ENCODE peak calls at places on chromosome 2, in nine cellular contexts. One of them, this sample, is unnamed.
A peak's percentile ranks its signal among the peaks of the same experiment; 100 is the strongest.

GRCh38 chr2:202096736-202097135 is 23.7 kb downstream of the KIAA2012 start:
- DNase-seq in CD8-positive, alpha-beta T cell: no peak
- DNase-seq in Caki2: no peak
- DNase-seq in iPS-NIHi11: no peak
- DNase-seq in body of pancreas: no peak
- DNase-seq in PC-3: peak; percentile 26
- DNase-seq in erythroblast: no peak
- DNase-seq in spleen: no peak
- DNase-seq in T-helper 1 cell: no peak
- DNase-seq in this sample: no peak

GRCh38 chr2:176562359-176563043 is 293.3 kb downstream of the MTX2 start:
- DNase-seq in CD8-positive, alpha-beta T cell: no peak
- DNase-seq in Caki2: peak; percentile 44
- DNase-seq in iPS-NIHi11: peak; percentile 47
- DNase-seq in body of pancreas: no peak
- DNase-seq in PC-3: peak; percentile 73
- DNase-seq in erythroblast: no peak
- DNase-seq in spleen: no peak
- DNase-seq in T-helper 1 cell: no peak
- DNase-seq in this sample: no peak

GRCh38 chr2:10212827-10213226 is 89.9 kb upstream of the HPCAL1 start:
- DNase-seq in CD8-positive, alpha-beta T cell: no peak
- DNase-seq in Caki2: no peak
- DNase-seq in iPS-NIHi11: no peak
- DNase-seq in body of pancreas: no peak
- DNase-seq in PC-3: no peak
- DNase-seq in erythroblast: no peak
- DNase-seq in spleen: peak; percentile 27
- DNase-seq in T-helper 1 cell: no peak
- DNase-seq in this sample: no peak

GRCh38 chr2:79191081-79191480 is 31.5 kb upstream of the REG3A start:
- DNase-seq in CD8-positive, alpha-beta T cell: no peak
- DNase-seq in Caki2: peak; percentile 87
- DNase-seq in iPS-NIHi11: no peak
- DNase-seq in body of pancreas: no peak
- DNase-seq in PC-3: no peak
- DNase-seq in erythroblast: no peak
- DNase-seq in spleen: no peak
- DNase-seq in T-helper 1 cell: no peak
- DNase-seq in this sample: no peak

GRCh38 chr2:133561045-133561852 is 7.0 kb downstream of the NCKAP5 start:
- DNase-seq in CD8-positive, alpha-beta T cell: no peak
- DNase-seq in Caki2: peak; percentile 55
- DNase-seq in iPS-NIHi11: peak; percentile 35
- DNase-seq in body of pancreas: peak; percentile 18
- DNase-seq in PC-3: peak; percentile 81
- DNase-seq in erythroblast: peak; percentile 4
- DNase-seq in spleen: no peak
- DNase-seq in T-helper 1 cell: no peak
- DNase-seq in this sample: peak; percentile 16

GRCh38 chr2:127401757-127402695 is 14.3 kb upstream of the MAP3K2 start:
- DNase-seq in CD8-positive, alpha-beta T cell: no peak
- DNase-seq in Caki2: no peak
- DNase-seq in iPS-NIHi11: no peak
- DNase-seq in body of pancreas: no peak
- DNase-seq in PC-3: peak; percentile 75
- DNase-seq in erythroblast: no peak
- DNase-seq in spleen: peak; percentile 55
- DNase-seq in T-helper 1 cell: no peak
- DNase-seq in this sample: peak; percentile 83

GRCh38 chr2:98769784-98770183 is 38.9 kb upstream of the MGAT4A start:
- DNase-seq in CD8-positive, alpha-beta T cell: peak; percentile 11
- DNase-seq in Caki2: no peak
- DNase-seq in iPS-NIHi11: no peak
- DNase-seq in body of pancreas: peak; percentile 42
- DNase-seq in PC-3: peak; percentile 42
- DNase-seq in erythroblast: no peak
- DNase-seq in spleen: peak; percentile 72
- DNase-seq in T-helper 1 cell: no peak
- DNase-seq in this sample: no peak

GRCh38 chr2:41853427-41854191 is 194.2 kb upstream of the PKDCC start:
- DNase-seq in CD8-positive, alpha-beta T cell: no peak
- DNase-seq in Caki2: peak; percentile 73
- DNase-seq in iPS-NIHi11: peak; percentile 71
- DNase-seq in body of pancreas: peak; percentile 64
- DNase-seq in PC-3: peak; percentile 82
- DNase-seq in erythroblast: peak; percentile 23
- DNase-seq in spleen: no peak
- DNase-seq in T-helper 1 cell: no peak
- DNase-seq in this sample: peak; percentile 61

GRCh38 chr2:152600698-152601097 is 116.6 kb downstream of the PRPF40A start:
- DNase-seq in CD8-positive, alpha-beta T cell: no peak
- DNase-seq in Caki2: no peak
- DNase-seq in iPS-NIHi11: no peak
- DNase-seq in body of pancreas: no peak
- DNase-seq in PC-3: no peak
- DNase-seq in erythroblast: peak; percentile 14
- DNase-seq in spleen: no peak
- DNase-seq in T-helper 1 cell: no peak
- DNase-seq in this sample: no peak

GRCh38 chr2:200308001-200308400 is 1.5 kb downstream of the SPATS2L start:
- DNase-seq in CD8-positive, alpha-beta T cell: no peak
- DNase-seq in Caki2: peak; percentile 40
- DNase-seq in iPS-NIHi11: no peak
- DNase-seq in body of pancreas: no peak
- DNase-seq in PC-3: peak; percentile 24
- DNase-seq in erythroblast: no peak
- DNase-seq in spleen: no peak
- DNase-seq in T-helper 1 cell: no peak
- DNase-seq in this sample: no peak

GRCh38 chr2:160742679-160743078 is 249.1 kb upstream of the RBMS1 start:
- DNase-seq in CD8-positive, alpha-beta T cell: no peak
- DNase-seq in Caki2: no peak
- DNase-seq in iPS-NIHi11: no peak
- DNase-seq in body of pancreas: no peak
- DNase-seq in PC-3: no peak
- DNase-seq in erythroblast: no peak
- DNase-seq in spleen: no peak
- DNase-seq in T-helper 1 cell: no peak
- DNase-seq in this sample: no peak

GRCh38 chr2:196448680-196449079 is 190.8 kb upstream of the CCDC150 start:
- DNase-seq in CD8-positive, alpha-beta T cell: no peak
- DNase-seq in Caki2: no peak
- DNase-seq in iPS-NIHi11: no peak
- DNase-seq in body of pancreas: no peak
- DNase-seq in PC-3: no peak
- DNase-seq in erythroblast: no peak
- DNase-seq in spleen: no peak
- DNase-seq in T-helper 1 cell: no peak
- DNase-seq in this sample: no peak

GRCh38 chr2:45681675-45682074 is 30.2 kb downstream of the PRKCE start:
- DNase-seq in CD8-positive, alpha-beta T cell: no peak
- DNase-seq in Caki2: peak; percentile 68
- DNase-seq in iPS-NIHi11: peak; percentile 54
- DNase-seq in body of pancreas: peak; percentile 39
- DNase-seq in PC-3: peak; percentile 92
- DNase-seq in erythroblast: no peak
- DNase-seq in spleen: no peak
- DNase-seq in T-helper 1 cell: no peak
- DNase-seq in this sample: no peak

GRCh38 chr2:230893881-230894781 is 29.4 kb downstream of the ITM2C start:
- DNase-seq in CD8-positive, alpha-beta T cell: no peak
- DNase-seq in Caki2: no peak
- DNase-seq in iPS-NIHi11: no peak
- DNase-seq in body of pancreas: no peak
- DNase-seq in PC-3: no peak
- DNase-seq in erythroblast: no peak
- DNase-seq in spleen: peak; percentile 88
- DNase-seq in T-helper 1 cell: no peak
- DNase-seq in this sample: peak; percentile 25

GRCh38 chr2:231666171-231667095 is 41.9 kb upstream of the PTMA start:
- DNase-seq in CD8-positive, alpha-beta T cell: no peak
- DNase-seq in Caki2: peak; percentile 98
- DNase-seq in iPS-NIHi11: peak; percentile 74
- DNase-seq in body of pancreas: peak; percentile 98
- DNase-seq in PC-3: peak; percentile 91
- DNase-seq in erythroblast: peak; percentile 96
- DNase-seq in spleen: peak; percentile 95
- DNase-seq in T-helper 1 cell: no peak
- DNase-seq in this sample: peak; percentile 99

GRCh38 chr2:38237311-38237710 is 139.8 kb downstream of the ATL2 start:
- DNase-seq in CD8-positive, alpha-beta T cell: no peak
- DNase-seq in Caki2: no peak
- DNase-seq in iPS-NIHi11: no peak
- DNase-seq in body of pancreas: no peak
- DNase-seq in PC-3: no peak
- DNase-seq in erythroblast: no peak
- DNase-seq in spleen: no peak
- DNase-seq in T-helper 1 cell: no peak
- DNase-seq in this sample: no peak

GRCh38 chr2:22904126-22904684 is 480.8 kb upstream of the KLHL29 start:
- DNase-seq in CD8-positive, alpha-beta T cell: no peak
- DNase-seq in Caki2: no peak
- DNase-seq in iPS-NIHi11: peak; percentile 64
- DNase-seq in body of pancreas: peak; percentile 26
- DNase-seq in PC-3: peak; percentile 3
- DNase-seq in erythroblast: peak; percentile 7
- DNase-seq in spleen: no peak
- DNase-seq in T-helper 1 cell: no peak
- DNase-seq in this sample: no peak

GRCh38 chr2:235551965-235552364 is 58.1 kb downstream of the AGAP1 start:
- DNase-seq in CD8-positive, alpha-beta T cell: no peak
- DNase-seq in Caki2: peak; percentile 50
- DNase-seq in iPS-NIHi11: peak; percentile 82
- DNase-seq in body of pancreas: peak; percentile 62
- DNase-seq in PC-3: peak; percentile 71
- DNase-seq in erythroblast: no peak
- DNase-seq in spleen: peak; percentile 71
- DNase-seq in T-helper 1 cell: no peak
- DNase-seq in this sample: peak; percentile 74

GRCh38 chr2:176446718-176447414 is 177.6 kb downstream of the MTX2 start:
- DNase-seq in CD8-positive, alpha-beta T cell: no peak
- DNase-seq in Caki2: no peak
- DNase-seq in iPS-NIHi11: no peak
- DNase-seq in body of pancreas: no peak
- DNase-seq in PC-3: peak; percentile 71
- DNase-seq in erythroblast: no peak
- DNase-seq in spleen: no peak
- DNase-seq in T-helper 1 cell: no peak
- DNase-seq in this sample: no peak